ENCODE peak calls at places on chromosomes 12 and 14, in eight cellular contexts. One of them, this sample, is unnamed.

GRCh38 chr14:75514673-75515630 is 7.3 kb upstream of the BATF start:
- DNase-seq in esophagus squamous epithelium: no peak
- DNase-seq in naive thymus-derived CD4-positive, alpha-beta T cell: no peak
- DNase-seq in body of pancreas: no peak
- DNase-seq in CD8-positive, alpha-beta memory T cell: peak
- DNase-seq in AG04450: no peak
- DNase-seq in CD4-positive, alpha-beta memory T cell: peak
- DNase-seq in breast epithelium: no peak
- DNase-seq in this sample: no peak

GRCh38 chr14:106605548-106606448 is 1079.4 kb downstream of the TMEM121 start:
- DNase-seq in esophagus squamous epithelium: peak
- DNase-seq in naive thymus-derived CD4-positive, alpha-beta T cell: peak
- DNase-seq in body of pancreas: peak
- DNase-seq in CD8-positive, alpha-beta memory T cell: peak
- DNase-seq in AG04450: no peak
- DNase-seq in CD4-positive, alpha-beta memory T cell: peak
- DNase-seq in breast epithelium: no peak
- DNase-seq in this sample: no peak

GRCh38 chr12:32395031-32395430 is 4.3 kb upstream of the FGD4 start:
- DNase-seq in esophagus squamous epithelium: no peak
- DNase-seq in naive thymus-derived CD4-positive, alpha-beta T cell: no peak
- DNase-seq in body of pancreas: no peak
- DNase-seq in CD8-positive, alpha-beta memory T cell: no peak
- DNase-seq in AG04450: no peak
- DNase-seq in CD4-positive, alpha-beta memory T cell: no peak
- DNase-seq in breast epithelium: no peak
- DNase-seq in this sample: no peak

GRCh38 chr14:60508707-60509437 is at the start of gene SIX6:
- DNase-seq in esophagus squamous epithelium: no peak
- DNase-seq in naive thymus-derived CD4-positive, alpha-beta T cell: no peak
- DNase-seq in body of pancreas: no peak
- DNase-seq in CD8-positive, alpha-beta memory T cell: no peak
- DNase-seq in AG04450: no peak
- DNase-seq in CD4-positive, alpha-beta memory T cell: no peak
- DNase-seq in breast epithelium: no peak
- DNase-seq in this sample: no peak

GRCh38 chr14:102728509-102728908 is 48.7 kb upstream of the TRAF3 start:
- DNase-seq in esophagus squamous epithelium: no peak
- DNase-seq in naive thymus-derived CD4-positive, alpha-beta T cell: no peak
- DNase-seq in body of pancreas: no peak
- DNase-seq in CD8-positive, alpha-beta memory T cell: no peak
- DNase-seq in AG04450: no peak
- DNase-seq in CD4-positive, alpha-beta memory T cell: no peak
- DNase-seq in breast epithelium: no peak
- DNase-seq in this sample: no peak

GRCh38 chr12:87929346-87929745 is 99.9 kb downstream of the C12orf50 start:
- DNase-seq in esophagus squamous epithelium: no peak
- DNase-seq in naive thymus-derived CD4-positive, alpha-beta T cell: no peak
- DNase-seq in body of pancreas: no peak
- DNase-seq in CD8-positive, alpha-beta memory T cell: no peak
- DNase-seq in AG04450: no peak
- DNase-seq in CD4-positive, alpha-beta memory T cell: no peak
- DNase-seq in breast epithelium: no peak
- DNase-seq in this sample: no peak

GRCh38 chr12:117126335-117126734 is 27.1 kb upstream of the TESC start:
- DNase-seq in esophagus squamous epithelium: no peak
- DNase-seq in naive thymus-derived CD4-positive, alpha-beta T cell: no peak
- DNase-seq in body of pancreas: no peak
- DNase-seq in CD8-positive, alpha-beta memory T cell: no peak
- DNase-seq in AG04450: no peak
- DNase-seq in CD4-positive, alpha-beta memory T cell: no peak
- DNase-seq in breast epithelium: no peak
- DNase-seq in this sample: no peak

GRCh38 chr14:65847065-65847847 is 434.7 kb downstream of the FUT8 start:
- DNase-seq in esophagus squamous epithelium: no peak
- DNase-seq in naive thymus-derived CD4-positive, alpha-beta T cell: peak
- DNase-seq in body of pancreas: no peak
- DNase-seq in CD8-positive, alpha-beta memory T cell: peak
- DNase-seq in AG04450: no peak
- DNase-seq in CD4-positive, alpha-beta memory T cell: peak
- DNase-seq in breast epithelium: no peak
- DNase-seq in this sample: no peak

GRCh38 chr14:22319526-22320352 is 269.3 kb downstream of the DAD1 start:
- DNase-seq in esophagus squamous epithelium: no peak
- DNase-seq in naive thymus-derived CD4-positive, alpha-beta T cell: peak
- DNase-seq in body of pancreas: peak
- DNase-seq in CD8-positive, alpha-beta memory T cell: no peak
- DNase-seq in AG04450: no peak
- DNase-seq in CD4-positive, alpha-beta memory T cell: no peak
- DNase-seq in breast epithelium: no peak
- DNase-seq in this sample: peak

GRCh38 chr12:111438501-111438900 is 32.8 kb downstream of the SH2B3 start:
- DNase-seq in esophagus squamous epithelium: no peak
- DNase-seq in naive thymus-derived CD4-positive, alpha-beta T cell: peak
- DNase-seq in body of pancreas: no peak
- DNase-seq in CD8-positive, alpha-beta memory T cell: peak
- DNase-seq in AG04450: no peak
- DNase-seq in CD4-positive, alpha-beta memory T cell: peak
- DNase-seq in breast epithelium: no peak
- DNase-seq in this sample: no peak

GRCh38 chr12:76611533-76611932 is 52.0 kb upstream of the OSBPL8 start:
- DNase-seq in esophagus squamous epithelium: no peak
- DNase-seq in naive thymus-derived CD4-positive, alpha-beta T cell: no peak
- DNase-seq in body of pancreas: no peak
- DNase-seq in CD8-positive, alpha-beta memory T cell: no peak
- DNase-seq in AG04450: peak
- DNase-seq in CD4-positive, alpha-beta memory T cell: no peak
- DNase-seq in breast epithelium: no peak
- DNase-seq in this sample: no peak

GRCh38 chr12:104063712-104064030 is 660 bp upstream of the HCFC2 start:
- DNase-seq in esophagus squamous epithelium: no peak
- DNase-seq in naive thymus-derived CD4-positive, alpha-beta T cell: no peak
- DNase-seq in body of pancreas: no peak
- DNase-seq in CD8-positive, alpha-beta memory T cell: no peak
- DNase-seq in AG04450: no peak
- DNase-seq in CD4-positive, alpha-beta memory T cell: peak
- DNase-seq in breast epithelium: no peak
- DNase-seq in this sample: no peak

GRCh38 chr12:6324936-6325750 is 14.7 kb downstream of the PLEKHG6 start:
- DNase-seq in esophagus squamous epithelium: no peak
- DNase-seq in naive thymus-derived CD4-positive, alpha-beta T cell: no peak
- DNase-seq in body of pancreas: no peak
- DNase-seq in CD8-positive, alpha-beta memory T cell: no peak
- DNase-seq in AG04450: no peak
- DNase-seq in CD4-positive, alpha-beta memory T cell: no peak
- DNase-seq in breast epithelium: no peak
- DNase-seq in this sample: no peak

GRCh38 chr14:84804498-84805294 is 725.2 kb upstream of the FLRT2 start:
- DNase-seq in esophagus squamous epithelium: no peak
- DNase-seq in naive thymus-derived CD4-positive, alpha-beta T cell: no peak
- DNase-seq in body of pancreas: no peak
- DNase-seq in CD8-positive, alpha-beta memory T cell: no peak
- DNase-seq in AG04450: no peak
- DNase-seq in CD4-positive, alpha-beta memory T cell: no peak
- DNase-seq in breast epithelium: no peak
- DNase-seq in this sample: no peak

GRCh38 chr14:94113908-94114588 is 3.5 kb downstream of the IFI27 start:
- DNase-seq in esophagus squamous epithelium: no peak
- DNase-seq in naive thymus-derived CD4-positive, alpha-beta T cell: no peak
- DNase-seq in body of pancreas: no peak
- DNase-seq in CD8-positive, alpha-beta memory T cell: no peak
- DNase-seq in AG04450: no peak
- DNase-seq in CD4-positive, alpha-beta memory T cell: no peak
- DNase-seq in breast epithelium: no peak
- DNase-seq in this sample: no peak

GRCh38 chr14:94115068-94115591 is 4.6 kb downstream of the IFI27 start:
- DNase-seq in esophagus squamous epithelium: no peak
- DNase-seq in naive thymus-derived CD4-positive, alpha-beta T cell: no peak
- DNase-seq in body of pancreas: no peak
- DNase-seq in CD8-positive, alpha-beta memory T cell: no peak
- DNase-seq in AG04450: no peak
- DNase-seq in CD4-positive, alpha-beta memory T cell: no peak
- DNase-seq in breast epithelium: no peak
- DNase-seq in this sample: no peak

GRCh38 chr14:94115631-94116030 is 5.1 kb downstream of the IFI27 start:
- DNase-seq in esophagus squamous epithelium: no peak
- DNase-seq in naive thymus-derived CD4-positive, alpha-beta T cell: no peak
- DNase-seq in body of pancreas: no peak
- DNase-seq in CD8-positive, alpha-beta memory T cell: no peak
- DNase-seq in AG04450: no peak
- DNase-seq in CD4-positive, alpha-beta memory T cell: no peak
- DNase-seq in breast epithelium: no peak
- DNase-seq in this sample: no peak

GRCh38 chr14:94113490-94113889 is 3.0 kb downstream of the IFI27 start:
- DNase-seq in esophagus squamous epithelium: no peak
- DNase-seq in naive thymus-derived CD4-positive, alpha-beta T cell: no peak
- DNase-seq in body of pancreas: peak
- DNase-seq in CD8-positive, alpha-beta memory T cell: no peak
- DNase-seq in AG04450: no peak
- DNase-seq in CD4-positive, alpha-beta memory T cell: no peak
- DNase-seq in breast epithelium: no peak
- DNase-seq in this sample: no peak

DNA sequence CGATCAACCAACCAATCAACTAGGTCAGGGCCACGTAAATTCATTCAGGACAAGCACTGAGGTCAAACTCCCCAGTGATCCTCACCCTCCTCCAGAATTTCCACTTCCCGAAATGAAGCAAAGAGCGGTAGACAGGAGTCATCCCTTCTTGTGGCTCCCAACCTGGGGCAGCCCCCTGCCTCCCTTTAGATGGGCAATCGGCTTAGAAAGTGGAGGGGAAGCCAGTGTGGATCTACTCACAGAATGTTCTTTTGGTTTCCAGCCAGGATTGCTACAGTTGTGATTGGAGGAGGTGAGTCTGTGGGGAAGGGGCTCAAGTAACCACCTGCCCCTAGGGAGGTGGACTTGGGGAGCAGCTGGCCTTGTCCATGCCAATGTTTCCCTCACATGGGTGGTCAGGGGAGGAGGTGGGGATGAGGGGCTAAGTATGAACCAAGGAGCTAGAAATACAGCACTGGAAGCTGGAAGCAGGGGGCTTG is 4.1 kb downstream of the IFI27 start:
- DNase-seq in esophagus squamous epithelium: no peak
- DNase-seq in naive thymus-derived CD4-positive, alpha-beta T cell: no peak
- DNase-seq in body of pancreas: no peak
- DNase-seq in CD8-positive, alpha-beta memory T cell: no peak
- DNase-seq in AG04450: no peak
- DNase-seq in CD4-positive, alpha-beta memory T cell: no peak
- DNase-seq in breast epithelium: no peak
- DNase-seq in this sample: no peak
- H3K27ac ChIP-seq in esophagus squamous epithelium: peak
- H3K27ac ChIP-seq in naive thymus-derived CD4-positive, alpha-beta T cell: no peak
- H3K27ac ChIP-seq in body of pancreas: no peak
- H3K27ac ChIP-seq in CD8-positive, alpha-beta memory T cell: no peak
- H3K27ac ChIP-seq in AG04450: no peak
- H3K27ac ChIP-seq in CD4-positive, alpha-beta memory T cell: no peak
- H3K27ac ChIP-seq in breast epithelium: peak
- H3K27ac ChIP-seq in this sample: no peak

GRCh38 chr12:30880061-30880460 is 46.5 kb upstream of the TSPAN11 start:
- DNase-seq in esophagus squamous epithelium: no peak
- DNase-seq in naive thymus-derived CD4-positive, alpha-beta T cell: no peak
- DNase-seq in body of pancreas: no peak
- DNase-seq in CD8-positive, alpha-beta memory T cell: no peak
- DNase-seq in AG04450: no peak
- DNase-seq in CD4-positive, alpha-beta memory T cell: no peak
- DNase-seq in breast epithelium: no peak
- DNase-seq in this sample: no peak

GRCh38 chr12:30874455-30875313 is 51.9 kb upstream of the TSPAN11 start:
- DNase-seq in esophagus squamous epithelium: no peak
- DNase-seq in naive thymus-derived CD4-positive, alpha-beta T cell: no peak
- DNase-seq in body of pancreas: no peak
- DNase-seq in CD8-positive, alpha-beta memory T cell: no peak
- DNase-seq in AG04450: no peak
- DNase-seq in CD4-positive, alpha-beta memory T cell: no peak
- DNase-seq in breast epithelium: no peak
- DNase-seq in this sample: no peak

GRCh38 chr12:30878034-30878433 is 48.5 kb upstream of the TSPAN11 start:
- DNase-seq in esophagus squamous epithelium: no peak
- DNase-seq in naive thymus-derived CD4-positive, alpha-beta T cell: no peak
- DNase-seq in body of pancreas: no peak
- DNase-seq in CD8-positive, alpha-beta memory T cell: no peak
- DNase-seq in AG04450: no peak
- DNase-seq in CD4-positive, alpha-beta memory T cell: no peak
- DNase-seq in breast epithelium: no peak
- DNase-seq in this sample: no peak

GRCh38 chr12:30880813-30881212 is 45.7 kb upstream of the TSPAN11 start:
- DNase-seq in esophagus squamous epithelium: no peak
- DNase-seq in naive thymus-derived CD4-positive, alpha-beta T cell: no peak
- DNase-seq in body of pancreas: no peak
- DNase-seq in CD8-positive, alpha-beta memory T cell: no peak
- DNase-seq in AG04450: no peak
- DNase-seq in CD4-positive, alpha-beta memory T cell: no peak
- DNase-seq in breast epithelium: no peak
- DNase-seq in this sample: no peak

GRCh38 chr12:30877110-30877875 is 49.3 kb upstream of the TSPAN11 start:
- DNase-seq in esophagus squamous epithelium: no peak
- DNase-seq in naive thymus-derived CD4-positive, alpha-beta T cell: no peak
- DNase-seq in body of pancreas: no peak
- DNase-seq in CD8-positive, alpha-beta memory T cell: no peak
- DNase-seq in AG04450: no peak
- DNase-seq in CD4-positive, alpha-beta memory T cell: no peak
- DNase-seq in breast epithelium: no peak
- DNase-seq in this sample: no peak
- H3K27ac ChIP-seq in esophagus squamous epithelium: no peak
- H3K27ac ChIP-seq in naive thymus-derived CD4-positive, alpha-beta T cell: no peak
- H3K27ac ChIP-seq in body of pancreas: no peak
- H3K27ac ChIP-seq in CD8-positive, alpha-beta memory T cell: no peak
- H3K27ac ChIP-seq in AG04450: no peak
- H3K27ac ChIP-seq in CD4-positive, alpha-beta memory T cell: no peak
- H3K27ac ChIP-seq in breast epithelium: no peak
- H3K27ac ChIP-seq in this sample: no peak

GRCh38 chr12:52942056-52942913 is 6.6 kb upstream of the KRT18 start:
- DNase-seq in esophagus squamous epithelium: no peak
- DNase-seq in naive thymus-derived CD4-positive, alpha-beta T cell: no peak
- DNase-seq in body of pancreas: no peak
- DNase-seq in CD8-positive, alpha-beta memory T cell: no peak
- DNase-seq in AG04450: no peak
- DNase-seq in CD4-positive, alpha-beta memory T cell: no peak
- DNase-seq in breast epithelium: no peak
- DNase-seq in this sample: no peak
- H3K27ac ChIP-seq in esophagus squamous epithelium: no peak
- H3K27ac ChIP-seq in naive thymus-derived CD4-positive, alpha-beta T cell: no peak
- H3K27ac ChIP-seq in body of pancreas: no peak
- H3K27ac ChIP-seq in CD8-positive, alpha-beta memory T cell: no peak
- H3K27ac ChIP-seq in AG04450: no peak
- H3K27ac ChIP-seq in CD4-positive, alpha-beta memory T cell: no peak
- H3K27ac ChIP-seq in breast epithelium: no peak
- H3K27ac ChIP-seq in this sample: no peak

DNA sequence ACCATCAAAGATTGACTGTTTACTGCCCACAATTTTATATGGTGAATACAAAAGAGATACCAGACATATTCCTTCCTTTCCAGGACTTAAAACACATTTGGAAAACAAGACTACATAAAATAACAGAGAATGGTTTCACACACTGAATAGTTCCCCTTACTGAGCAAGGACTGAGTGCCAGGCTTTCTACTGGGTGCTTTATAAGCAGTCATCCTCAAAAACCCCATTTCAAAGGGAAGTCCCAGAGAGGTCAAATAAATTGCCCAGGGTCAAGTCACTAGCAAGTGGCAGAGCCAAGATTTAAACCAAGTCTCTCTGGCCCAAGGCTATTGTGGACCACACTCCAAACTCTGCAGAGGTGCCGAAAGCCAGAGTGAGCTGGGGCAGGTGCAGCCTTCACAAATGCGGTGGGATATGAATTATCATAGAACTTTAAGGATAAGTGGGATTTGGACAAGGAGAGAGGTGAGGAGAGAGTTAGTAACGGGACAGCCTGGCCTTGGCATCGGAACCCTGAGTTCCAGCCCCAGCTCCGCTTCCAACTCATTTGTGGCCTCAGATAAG is 9.1 kb upstream of the RPAP3 start:
- DNase-seq in esophagus squamous epithelium: no peak
- DNase-seq in naive thymus-derived CD4-positive, alpha-beta T cell: no peak
- DNase-seq in body of pancreas: no peak
- DNase-seq in CD8-positive, alpha-beta memory T cell: no peak
- DNase-seq in AG04450: no peak
- DNase-seq in CD4-positive, alpha-beta memory T cell: no peak
- DNase-seq in breast epithelium: no peak
- DNase-seq in this sample: no peak
- H3K27ac ChIP-seq in esophagus squamous epithelium: peak
- H3K27ac ChIP-seq in naive thymus-derived CD4-positive, alpha-beta T cell: no peak
- H3K27ac ChIP-seq in body of pancreas: no peak
- H3K27ac ChIP-seq in CD8-positive, alpha-beta memory T cell: no peak
- H3K27ac ChIP-seq in AG04450: no peak
- H3K27ac ChIP-seq in CD4-positive, alpha-beta memory T cell: no peak
- H3K27ac ChIP-seq in breast epithelium: peak
- H3K27ac ChIP-seq in this sample: no peak

This sample was measured in thoracic aorta.